ENCODE peak calls at places on chromosomes 3 and 15, in ten cellular contexts. One of them, this sample, is unnamed.

GRCh38 chr3:58660998-58661397 is 5.6 kb downstream of the FAM3D start:
- DNase-seq in WERI-Rb-1: no peak
- DNase-seq in ascending aorta: no peak
- DNase-seq in GM12878: no peak
- DNase-seq in stomach: no peak
- DNase-seq in fibroblast of pulmonary artery: no peak
- DNase-seq in right lobe of liver: no peak
- DNase-seq in pancreas: no peak
- DNase-seq in fibroblast of lung: no peak
- DNase-seq in bronchial epithelial cell: no peak
- DNase-seq in this sample: no peak

GRCh38 chr15:92158426-92158825 is 235.3 kb upstream of the ST8SIA2 start:
- DNase-seq in bronchial epithelial cell: peak; percentile 94
- DNase-seq in WERI-Rb-1: no peak
- DNase-seq in fibroblast of lung: peak; percentile 44
- DNase-seq in GM12878: peak; percentile 13
- DNase-seq in stomach: peak; percentile 46
- DNase-seq in pancreas: no peak
- DNase-seq in fibroblast of pulmonary artery: no peak
- DNase-seq in right lobe of liver: no peak
- DNase-seq in ascending aorta: no peak
- DNase-seq in this sample: no peak

GRCh38 chr3:12229144-12229871 is 59.6 kb upstream of the PPARG start:
- DNase-seq in GM12878: no peak
- DNase-seq in fibroblast of lung: no peak
- DNase-seq in pancreas: no peak
- DNase-seq in bronchial epithelial cell: peak; percentile 61
- DNase-seq in WERI-Rb-1: no peak
- DNase-seq in fibroblast of pulmonary artery: no peak
- DNase-seq in stomach: peak; percentile 74
- DNase-seq in right lobe of liver: no peak
- DNase-seq in ascending aorta: no peak
- DNase-seq in this sample: no peak

GRCh38 chr3:183277260-183277659 is 24.2 kb downstream of the B3GNT5 start:
- DNase-seq in GM12878: no peak
- DNase-seq in stomach: no peak
- DNase-seq in fibroblast of pulmonary artery: no peak
- DNase-seq in fibroblast of lung: no peak
- DNase-seq in ascending aorta: no peak
- DNase-seq in WERI-Rb-1: no peak
- DNase-seq in bronchial epithelial cell: no peak
- DNase-seq in pancreas: no peak
- DNase-seq in right lobe of liver: no peak
- DNase-seq in this sample: no peak

GRCh38 chr15:57789225-57789624 is 82.7 kb downstream of the POLR2M start:
- DNase-seq in fibroblast of pulmonary artery: peak; percentile 60
- DNase-seq in GM12878: no peak
- DNase-seq in bronchial epithelial cell: no peak
- DNase-seq in fibroblast of lung: no peak
- DNase-seq in right lobe of liver: no peak
- DNase-seq in ascending aorta: no peak
- DNase-seq in pancreas: no peak
- DNase-seq in stomach: no peak
- DNase-seq in WERI-Rb-1: no peak
- DNase-seq in this sample: no peak

GRCh38 chr15:64096486-64097431 is 977 bp downstream of the SNX1 start:
- DNase-seq in bronchial epithelial cell: peak; percentile 60
- DNase-seq in pancreas: no peak
- DNase-seq in WERI-Rb-1: no peak
- DNase-seq in ascending aorta: no peak
- DNase-seq in GM12878: no peak
- DNase-seq in stomach: no peak
- DNase-seq in fibroblast of pulmonary artery: peak; percentile 64
- DNase-seq in fibroblast of lung: peak; percentile 55
- DNase-seq in right lobe of liver: no peak
- DNase-seq in this sample: no peak

GRCh38 chr3:96960661-96961330 is 146.4 kb downstream of the EPHA6 start:
- DNase-seq in stomach: no peak
- DNase-seq in GM12878: no peak
- DNase-seq in bronchial epithelial cell: peak; percentile 96
- DNase-seq in WERI-Rb-1: no peak
- DNase-seq in fibroblast of lung: no peak
- DNase-seq in fibroblast of pulmonary artery: no peak
- DNase-seq in pancreas: no peak
- DNase-seq in right lobe of liver: no peak
- DNase-seq in ascending aorta: no peak
- DNase-seq in this sample: no peak

GRCh38 chr3:83317605-83318004 is 1556.2 kb upstream of the GBE1 start:
- DNase-seq in stomach: no peak
- DNase-seq in WERI-Rb-1: no peak
- DNase-seq in fibroblast of lung: no peak
- DNase-seq in pancreas: no peak
- DNase-seq in right lobe of liver: no peak
- DNase-seq in bronchial epithelial cell: peak; percentile 1
- DNase-seq in ascending aorta: no peak
- DNase-seq in GM12878: no peak
- DNase-seq in fibroblast of pulmonary artery: no peak
- DNase-seq in this sample: no peak

GRCh38 chr3:64956619-64957018 is 268.8 kb upstream of the ADAMTS9 start:
- DNase-seq in WERI-Rb-1: no peak
- DNase-seq in ascending aorta: no peak
- DNase-seq in bronchial epithelial cell: no peak
- DNase-seq in fibroblast of pulmonary artery: no peak
- DNase-seq in GM12878: no peak
- DNase-seq in fibroblast of lung: no peak
- DNase-seq in right lobe of liver: no peak
- DNase-seq in pancreas: no peak
- DNase-seq in stomach: no peak
- DNase-seq in this sample: no peak

GRCh38 chr3:63492464-63492863 is 160.0 kb upstream of the SNTN start:
- DNase-seq in GM12878: no peak
- DNase-seq in fibroblast of lung: no peak
- DNase-seq in WERI-Rb-1: no peak
- DNase-seq in stomach: no peak
- DNase-seq in pancreas: no peak
- DNase-seq in ascending aorta: no peak
- DNase-seq in right lobe of liver: no peak
- DNase-seq in fibroblast of pulmonary artery: no peak
- DNase-seq in bronchial epithelial cell: no peak
- DNase-seq in this sample: no peak

GRCh38 chr15:82641129-82641798 is 5.9 kb downstream of the CPEB1 start:
- DNase-seq in fibroblast of pulmonary artery: no peak
- DNase-seq in GM12878: no peak
- DNase-seq in pancreas: peak; percentile 30
- DNase-seq in stomach: no peak
- DNase-seq in bronchial epithelial cell: no peak
- DNase-seq in fibroblast of lung: no peak
- DNase-seq in ascending aorta: no peak
- DNase-seq in right lobe of liver: no peak
- DNase-seq in WERI-Rb-1: peak; percentile 48
- DNase-seq in this sample: no peak

GRCh38 chr3:14602804-14603644 is 48.5 kb upstream of the CCDC174 start:
- DNase-seq in pancreas: no peak
- DNase-seq in GM12878: no peak
- DNase-seq in stomach: peak; percentile 41
- DNase-seq in fibroblast of pulmonary artery: no peak
- DNase-seq in ascending aorta: no peak
- DNase-seq in right lobe of liver: no peak
- DNase-seq in WERI-Rb-1: peak; percentile 33
- DNase-seq in bronchial epithelial cell: no peak
- DNase-seq in fibroblast of lung: no peak
- DNase-seq in this sample: no peak

GRCh38 chr3:14600075-14600474 is 51.5 kb upstream of the CCDC174 start:
- DNase-seq in pancreas: no peak
- DNase-seq in stomach: no peak
- DNase-seq in GM12878: no peak
- DNase-seq in bronchial epithelial cell: no peak
- DNase-seq in right lobe of liver: no peak
- DNase-seq in fibroblast of pulmonary artery: no peak
- DNase-seq in WERI-Rb-1: no peak
- DNase-seq in ascending aorta: no peak
- DNase-seq in fibroblast of lung: no peak
- DNase-seq in this sample: no peak

GRCh38 chr3:14600856-14601610 is 50.5 kb upstream of the CCDC174 start:
- DNase-seq in WERI-Rb-1: no peak
- DNase-seq in right lobe of liver: no peak
- DNase-seq in pancreas: no peak
- DNase-seq in fibroblast of pulmonary artery: no peak
- DNase-seq in ascending aorta: no peak
- DNase-seq in stomach: no peak
- DNase-seq in fibroblast of lung: no peak
- DNase-seq in bronchial epithelial cell: no peak
- DNase-seq in GM12878: no peak
- DNase-seq in this sample: no peak

GRCh38 chr3:14601692-14602005 is 49.9 kb upstream of the CCDC174 start:
- DNase-seq in ascending aorta: no peak
- DNase-seq in right lobe of liver: no peak
- DNase-seq in GM12878: no peak
- DNase-seq in stomach: no peak
- DNase-seq in fibroblast of lung: no peak
- DNase-seq in WERI-Rb-1: no peak
- DNase-seq in pancreas: no peak
- DNase-seq in bronchial epithelial cell: no peak
- DNase-seq in fibroblast of pulmonary artery: no peak
- DNase-seq in this sample: no peak

GRCh38 chr3:14602006-14602803 is 49.4 kb upstream of the CCDC174 start:
- DNase-seq in stomach: no peak
- DNase-seq in GM12878: no peak
- DNase-seq in fibroblast of pulmonary artery: no peak
- DNase-seq in pancreas: no peak
- DNase-seq in bronchial epithelial cell: no peak
- DNase-seq in ascending aorta: no peak
- DNase-seq in right lobe of liver: no peak
- DNase-seq in fibroblast of lung: no peak
- DNase-seq in WERI-Rb-1: peak; percentile 19
- DNase-seq in this sample: no peak
- TF ChIP-seq CTCF in stomach: no peak
- TF ChIP-seq CTCF in GM12878: no peak
- TF ChIP-seq CTCF in fibroblast of pulmonary artery: no peak
- TF ChIP-seq CTCF in pancreas: no peak
- TF ChIP-seq CTCF in bronchial epithelial cell: no peak
- TF ChIP-seq CTCF in ascending aorta: no peak
- TF ChIP-seq CTCF in right lobe of liver: peak; percentile 6
- TF ChIP-seq CTCF in fibroblast of lung: no peak
- TF ChIP-seq CTCF in WERI-Rb-1: peak; percentile 16
- TF ChIP-seq CTCF in this sample: no peak

GRCh38 chr3:181727122-181728036 is 15.7 kb downstream of the SOX2 start:
- DNase-seq in GM12878: no peak
- DNase-seq in fibroblast of pulmonary artery: peak; percentile 6
- DNase-seq in pancreas: no peak
- DNase-seq in fibroblast of lung: peak; percentile 51
- DNase-seq in WERI-Rb-1: no peak
- DNase-seq in right lobe of liver: no peak
- DNase-seq in stomach: peak; percentile 40
- DNase-seq in bronchial epithelial cell: peak; percentile 26
- DNase-seq in ascending aorta: no peak
- DNase-seq in this sample: peak; percentile 9

GRCh38 chr3:181725033-181725775 is 13.5 kb downstream of the SOX2 start:
- DNase-seq in bronchial epithelial cell: no peak
- DNase-seq in right lobe of liver: no peak
- DNase-seq in fibroblast of pulmonary artery: no peak
- DNase-seq in GM12878: no peak
- DNase-seq in fibroblast of lung: no peak
- DNase-seq in stomach: no peak
- DNase-seq in ascending aorta: no peak
- DNase-seq in WERI-Rb-1: no peak
- DNase-seq in pancreas: no peak
- DNase-seq in this sample: no peak

GRCh38 chr3:181728470-181728869 is 16.7 kb downstream of the SOX2 start:
- DNase-seq in GM12878: no peak
- DNase-seq in fibroblast of lung: no peak
- DNase-seq in fibroblast of pulmonary artery: no peak
- DNase-seq in pancreas: no peak
- DNase-seq in bronchial epithelial cell: no peak
- DNase-seq in ascending aorta: no peak
- DNase-seq in stomach: no peak
- DNase-seq in right lobe of liver: no peak
- DNase-seq in WERI-Rb-1: no peak
- DNase-seq in this sample: no peak

GRCh38 chr3:181725830-181726229 is 14.1 kb downstream of the SOX2 start:
- DNase-seq in stomach: no peak
- DNase-seq in pancreas: no peak
- DNase-seq in right lobe of liver: no peak
- DNase-seq in fibroblast of pulmonary artery: no peak
- DNase-seq in fibroblast of lung: no peak
- DNase-seq in GM12878: no peak
- DNase-seq in ascending aorta: no peak
- DNase-seq in WERI-Rb-1: no peak
- DNase-seq in bronchial epithelial cell: no peak
- DNase-seq in this sample: no peak

GRCh38 chr3:181726351-181727121 is 14.8 kb downstream of the SOX2 start:
- DNase-seq in bronchial epithelial cell: peak; percentile 29
- DNase-seq in fibroblast of pulmonary artery: no peak
- DNase-seq in ascending aorta: no peak
- DNase-seq in stomach: peak; percentile 63
- DNase-seq in fibroblast of lung: peak; percentile 48
- DNase-seq in right lobe of liver: no peak
- DNase-seq in GM12878: no peak
- DNase-seq in pancreas: no peak
- DNase-seq in WERI-Rb-1: peak; percentile 14
- DNase-seq in this sample: no peak
- H3K4me3 ChIP-seq in bronchial epithelial cell: peak overlapping the region; percentile 55
- H3K4me3 ChIP-seq in fibroblast of pulmonary artery: peak overlapping the region; percentile 36
- H3K4me3 ChIP-seq in ascending aorta: peak overlapping the region; percentile 45
- H3K4me3 ChIP-seq in stomach: peak overlapping the region; percentile 55
- H3K4me3 ChIP-seq in fibroblast of lung: no peak overlapping the region
- H3K4me3 ChIP-seq in right lobe of liver: peak overlapping the region; percentile 36
- H3K4me3 ChIP-seq in GM12878: peak overlapping the region; percentile 36
- H3K4me3 ChIP-seq in pancreas: no peak overlapping the region
- H3K4me3 ChIP-seq in WERI-Rb-1: no peak overlapping the region
- H3K4me3 ChIP-seq in this sample: no peak overlapping the region

DNA sequence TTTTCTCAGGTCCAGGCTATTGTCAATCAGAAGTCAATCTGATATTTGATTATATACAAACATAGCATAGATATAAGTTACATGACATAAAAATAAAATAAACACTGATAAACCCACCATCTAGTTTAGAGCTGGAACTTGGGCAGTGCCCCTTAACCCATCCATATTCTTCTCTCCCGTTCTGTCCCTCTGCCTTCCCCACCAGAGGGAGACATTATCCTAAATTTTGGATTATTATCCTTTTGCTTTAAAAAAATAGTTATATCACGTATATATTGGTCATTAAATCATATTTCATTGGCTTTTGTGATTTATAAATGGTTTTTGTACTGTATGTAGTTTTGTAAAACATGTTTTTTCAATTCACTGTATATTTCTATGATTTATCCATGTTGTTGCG is 107.9 kb downstream of the GMPS start:
- DNase-seq in stomach: no peak
- DNase-seq in bronchial epithelial cell: no peak
- DNase-seq in ascending aorta: no peak
- DNase-seq in pancreas: no peak
- DNase-seq in fibroblast of pulmonary artery: no peak
- DNase-seq in right lobe of liver: no peak
- DNase-seq in GM12878: no peak
- DNase-seq in fibroblast of lung: no peak
- DNase-seq in WERI-Rb-1: no peak
- DNase-seq in this sample: no peak
- TF ChIP-seq CTCF in stomach: no peak
- TF ChIP-seq CTCF in bronchial epithelial cell: no peak
- TF ChIP-seq CTCF in ascending aorta: no peak
- TF ChIP-seq CTCF in pancreas: no peak
- TF ChIP-seq CTCF in fibroblast of pulmonary artery: peak; percentile 44
- TF ChIP-seq CTCF in right lobe of liver: no peak
- TF ChIP-seq CTCF in GM12878: peak; percentile 4
- TF ChIP-seq CTCF in fibroblast of lung: peak; percentile 17
- TF ChIP-seq CTCF in WERI-Rb-1: no peak
- TF ChIP-seq CTCF in this sample: peak; percentile 10

GRCh38 chr3:188881954-188882641 is 289.7 kb upstream of the TPRG1 start:
- DNase-seq in ascending aorta: no peak
- DNase-seq in GM12878: no peak
- DNase-seq in fibroblast of pulmonary artery: peak; percentile 85
- DNase-seq in bronchial epithelial cell: peak; percentile 90
- DNase-seq in right lobe of liver: no peak
- DNase-seq in pancreas: no peak
- DNase-seq in stomach: no peak
- DNase-seq in fibroblast of lung: peak; percentile 98
- DNase-seq in WERI-Rb-1: no peak
- DNase-seq in this sample: peak; percentile 78
- H3K4me3 ChIP-seq in ascending aorta: no peak overlapping the region
- H3K4me3 ChIP-seq in GM12878: no peak overlapping the region
- H3K4me3 ChIP-seq in fibroblast of pulmonary artery: no peak overlapping the region
- H3K4me3 ChIP-seq in bronchial epithelial cell: no peak overlapping the region
- H3K4me3 ChIP-seq in right lobe of liver: no peak overlapping the region
- H3K4me3 ChIP-seq in pancreas: no peak overlapping the region
- H3K4me3 ChIP-seq in stomach: no peak overlapping the region
- H3K4me3 ChIP-seq in fibroblast of lung: no peak overlapping the region
- H3K4me3 ChIP-seq in WERI-Rb-1: no peak overlapping the region
- H3K4me3 ChIP-seq in this sample: no peak overlapping the region

This sample was measured in foreskin fibroblast.